ENCODE peak calls at places on chromosome 9, in five cellular contexts. One of them, this sample, is unnamed. For H3K4me1, the result is how much of the 10 kb centered on the place peaks cover.

GRCh38 chr9:127232833-127233549 is 31.6 kb upstream of the GARNL3 start:
- DNase-seq in heart right ventricle: no peak
- DNase-seq in tibial artery: no peak
- DNase-seq in stomach: no peak
- DNase-seq in CD4-positive, alpha-beta memory T cell: no peak
- DNase-seq in this sample: no peak

GRCh38 chr9:16575878-16576245 is 294.6 kb downstream of the BNC2 start:
- DNase-seq in heart right ventricle: no peak
- DNase-seq in tibial artery: no peak
- DNase-seq in stomach: no peak
- DNase-seq in CD4-positive, alpha-beta memory T cell: no peak
- DNase-seq in this sample: no peak

GRCh38 chr9:126261584-126262356 is 64.9 kb upstream of the MVB12B start:
- DNase-seq in heart right ventricle: no peak
- DNase-seq in tibial artery: no peak
- DNase-seq in stomach: no peak
- DNase-seq in CD4-positive, alpha-beta memory T cell: no peak
- DNase-seq in this sample: no peak

GRCh38 chr9:84736076-84736475 is 66.5 kb downstream of the NTRK2 start:
- DNase-seq in heart right ventricle: no peak
- DNase-seq in tibial artery: no peak
- DNase-seq in stomach: no peak
- DNase-seq in CD4-positive, alpha-beta memory T cell: no peak
- DNase-seq in this sample: no peak

GRCh38 chr9:83956288-83957028 is 23.6 kb downstream of the HNRNPK start:
- DNase-seq in heart right ventricle: peak
- DNase-seq in tibial artery: peak
- DNase-seq in stomach: peak
- DNase-seq in CD4-positive, alpha-beta memory T cell: peak
- DNase-seq in this sample: peak

GRCh38 chr9:101247297-101247696 is 137.5 kb downstream of the BAAT start:
- DNase-seq in heart right ventricle: no peak
- DNase-seq in tibial artery: no peak
- DNase-seq in stomach: no peak
- DNase-seq in CD4-positive, alpha-beta memory T cell: no peak
- DNase-seq in this sample: no peak

GRCh38 chr9:114016101-114016500 is 62.0 kb downstream of the AMBP start:
- DNase-seq in heart right ventricle: no peak
- DNase-seq in tibial artery: peak
- DNase-seq in stomach: peak
- DNase-seq in CD4-positive, alpha-beta memory T cell: no peak
- DNase-seq in this sample: no peak

GRCh38 chr9:114662081-114662989 is 4.7 kb upstream of the TEX53 start:
- DNase-seq in heart right ventricle: peak
- DNase-seq in tibial artery: no peak
- DNase-seq in stomach: peak
- DNase-seq in CD4-positive, alpha-beta memory T cell: peak
- DNase-seq in this sample: no peak

GRCh38 chr9:84615574-84615973 is 54.0 kb upstream of the NTRK2 start:
- DNase-seq in heart right ventricle: no peak
- DNase-seq in tibial artery: no peak
- DNase-seq in stomach: no peak
- DNase-seq in CD4-positive, alpha-beta memory T cell: no peak
- DNase-seq in this sample: no peak

GRCh38 chr9:112059980-112060348 is 115.1 kb downstream of the SUSD1 start:
- DNase-seq in heart right ventricle: no peak
- DNase-seq in tibial artery: no peak
- DNase-seq in stomach: no peak
- DNase-seq in CD4-positive, alpha-beta memory T cell: no peak
- DNase-seq in this sample: no peak

GRCh38 chr9:6413365-6414263 is 615 bp downstream of the UHRF2 start:
- DNase-seq in heart right ventricle: peak
- DNase-seq in tibial artery: peak
- DNase-seq in stomach: peak
- DNase-seq in CD4-positive, alpha-beta memory T cell: peak
- DNase-seq in this sample: no peak

GRCh38 chr9:15304620-15305019 is 2.4 kb downstream of the TTC39B start:
- DNase-seq in heart right ventricle: no peak
- DNase-seq in tibial artery: no peak
- DNase-seq in stomach: no peak
- DNase-seq in CD4-positive, alpha-beta memory T cell: no peak
- DNase-seq in this sample: no peak

GRCh38 chr9:9215050-9215449 is 1397.8 kb downstream of the PTPRD start:
- DNase-seq in heart right ventricle: no peak
- DNase-seq in tibial artery: no peak
- DNase-seq in stomach: no peak
- DNase-seq in CD4-positive, alpha-beta memory T cell: no peak
- DNase-seq in this sample: no peak

GRCh38 chr9:18366184-18366583 is 107.8 kb upstream of the ADAMTSL1 start:
- DNase-seq in heart right ventricle: no peak
- DNase-seq in tibial artery: no peak
- DNase-seq in stomach: no peak
- DNase-seq in CD4-positive, alpha-beta memory T cell: no peak
- DNase-seq in this sample: no peak

GRCh38 chr9:77915744-77916143 is 115.9 kb downstream of the GNAQ start:
- DNase-seq in heart right ventricle: no peak
- DNase-seq in tibial artery: no peak
- DNase-seq in stomach: no peak
- DNase-seq in CD4-positive, alpha-beta memory T cell: no peak
- DNase-seq in this sample: no peak

GRCh38 chr9:22107202-22107601 is 98.1 kb upstream of the CDKN2B start:
- DNase-seq in heart right ventricle: no peak
- DNase-seq in tibial artery: no peak
- DNase-seq in stomach: no peak
- DNase-seq in CD4-positive, alpha-beta memory T cell: no peak
- DNase-seq in this sample: no peak

GRCh38 chr9:83307051-83307724 is 231.0 kb downstream of the FRMD3 start:
- DNase-seq in heart right ventricle: no peak
- DNase-seq in tibial artery: no peak
- DNase-seq in stomach: no peak
- DNase-seq in CD4-positive, alpha-beta memory T cell: no peak
- DNase-seq in this sample: no peak

GRCh38 chr9:90961375-90961774 is 159.8 kb downstream of the SYK start:
- DNase-seq in heart right ventricle: no peak
- DNase-seq in tibial artery: peak
- DNase-seq in stomach: no peak
- DNase-seq in CD4-positive, alpha-beta memory T cell: no peak
- DNase-seq in this sample: no peak

GRCh38 chr9:21579209-21579608 is 97.1 kb upstream of the IFNE start:
- DNase-seq in heart right ventricle: no peak
- DNase-seq in tibial artery: no peak
- DNase-seq in stomach: no peak
- DNase-seq in CD4-positive, alpha-beta memory T cell: peak
- DNase-seq in this sample: no peak

GRCh38 chr9:84123648-84124406 is 143.2 kb downstream of the RMI1 start:
- DNase-seq in heart right ventricle: no peak
- DNase-seq in tibial artery: no peak
- DNase-seq in stomach: no peak
- DNase-seq in CD4-positive, alpha-beta memory T cell: no peak
- DNase-seq in this sample: no peak

GRCh38 chr9:8486095-8486494 is 686.5 kb upstream of the DMAC1 start:
- DNase-seq in heart right ventricle: peak
- DNase-seq in tibial artery: no peak
- DNase-seq in stomach: peak
- DNase-seq in CD4-positive, alpha-beta memory T cell: no peak
- DNase-seq in this sample: no peak

GRCh38 chr9:131593255-131593820 is 48.0 kb downstream of the PRRT1B start:
- DNase-seq in heart right ventricle: no peak
- DNase-seq in tibial artery: no peak
- DNase-seq in stomach: no peak
- DNase-seq in CD4-positive, alpha-beta memory T cell: no peak
- DNase-seq in this sample: no peak

GRCh38 chr9:20326516-20326915 is 295.8 kb downstream of the MLLT3 start:
- DNase-seq in heart right ventricle: no peak
- DNase-seq in tibial artery: no peak
- DNase-seq in stomach: no peak
- DNase-seq in CD4-positive, alpha-beta memory T cell: no peak
- DNase-seq in this sample: no peak

GRCh38 chr9:131839281-131840084 is 99.6 kb upstream of the RAPGEF1 start:
- DNase-seq in heart right ventricle: peak
- DNase-seq in tibial artery: no peak
- DNase-seq in stomach: no peak
- DNase-seq in CD4-positive, alpha-beta memory T cell: peak
- DNase-seq in this sample: no peak

GRCh38 chr9:107982735-107983134 is 493.2 kb upstream of the KLF4 start:
- DNase-seq in heart right ventricle: no peak
- DNase-seq in tibial artery: no peak
- DNase-seq in stomach: no peak
- DNase-seq in CD4-positive, alpha-beta memory T cell: no peak
- DNase-seq in this sample: no peak

GRCh38 chr9:114096041-114096511 is 3.0 kb downstream of the KIF12 start:
- DNase-seq in heart right ventricle: no peak
- DNase-seq in tibial artery: peak
- DNase-seq in stomach: no peak
- DNase-seq in CD4-positive, alpha-beta memory T cell: no peak
- DNase-seq in this sample: no peak

GRCh38 chr9:93164085-93164484 is 19.9 kb upstream of the WNK2 start:
- DNase-seq in heart right ventricle: no peak
- DNase-seq in tibial artery: no peak
- DNase-seq in stomach: no peak
- DNase-seq in CD4-positive, alpha-beta memory T cell: no peak
- DNase-seq in this sample: no peak

GRCh38 chr9:92725726-92726125 is 38.9 kb downstream of the BICD2 start:
- DNase-seq in heart right ventricle: no peak
- DNase-seq in tibial artery: no peak
- DNase-seq in stomach: peak
- DNase-seq in CD4-positive, alpha-beta memory T cell: no peak
- DNase-seq in this sample: peak

GRCh38 chr9:107732781-107733529 is 243.4 kb upstream of the KLF4 start:
- DNase-seq in heart right ventricle: peak
- DNase-seq in tibial artery: peak
- DNase-seq in stomach: peak
- DNase-seq in CD4-positive, alpha-beta memory T cell: no peak
- DNase-seq in this sample: peak

GRCh38 chr9:94464790-94465189 is 90.1 kb upstream of the PCAT7 start:
- DNase-seq in heart right ventricle: no peak
- DNase-seq in tibial artery: no peak
- DNase-seq in stomach: no peak
- DNase-seq in CD4-positive, alpha-beta memory T cell: no peak
- DNase-seq in this sample: no peak

GRCh38 chr9:124133752-124134151 is 122.2 kb downstream of the LHX2 start:
- DNase-seq in heart right ventricle: peak
- DNase-seq in tibial artery: peak
- DNase-seq in stomach: peak
- DNase-seq in CD4-positive, alpha-beta memory T cell: no peak
- DNase-seq in this sample: no peak

GRCh38 chr9:128056887-128057723 is 10.0 kb downstream of the NAIF1 start:
- DNase-seq in heart right ventricle: no peak
- DNase-seq in tibial artery: no peak
- DNase-seq in stomach: peak
- DNase-seq in CD4-positive, alpha-beta memory T cell: no peak
- DNase-seq in this sample: no peak

GRCh38 chr9:7115606-7116005 is 357.8 kb downstream of the KDM4C start:
- DNase-seq in heart right ventricle: no peak
- DNase-seq in tibial artery: no peak
- DNase-seq in stomach: no peak
- DNase-seq in CD4-positive, alpha-beta memory T cell: no peak
- DNase-seq in this sample: no peak

GRCh38 chr9:134383148-134383547 is 56.9 kb downstream of the RXRA start:
- DNase-seq in heart right ventricle: no peak
- DNase-seq in tibial artery: no peak
- DNase-seq in stomach: no peak
- DNase-seq in CD4-positive, alpha-beta memory T cell: no peak
- DNase-seq in this sample: no peak

GRCh38 chr9:134381671-134382505 is 55.6 kb downstream of the RXRA start:
- DNase-seq in heart right ventricle: peak
- DNase-seq in tibial artery: no peak
- DNase-seq in stomach: no peak
- DNase-seq in CD4-positive, alpha-beta memory T cell: peak
- DNase-seq in this sample: no peak

GRCh38 chr9:134382733-134383132 is 56.5 kb downstream of the RXRA start:
- DNase-seq in heart right ventricle: no peak
- DNase-seq in tibial artery: no peak
- DNase-seq in stomach: no peak
- DNase-seq in CD4-positive, alpha-beta memory T cell: no peak
- DNase-seq in this sample: no peak

GRCh38 chr9:134379774-134380431 is 53.6 kb downstream of the RXRA start:
- DNase-seq in heart right ventricle: no peak
- DNase-seq in tibial artery: no peak
- DNase-seq in stomach: no peak
- DNase-seq in CD4-positive, alpha-beta memory T cell: no peak
- DNase-seq in this sample: no peak

GRCh38 chr9:134381262-134381661 is 55.0 kb downstream of the RXRA start:
- DNase-seq in heart right ventricle: no peak
- DNase-seq in tibial artery: no peak
- DNase-seq in stomach: no peak
- DNase-seq in CD4-positive, alpha-beta memory T cell: no peak
- DNase-seq in this sample: no peak
- H3K4me1 ChIP-seq in heart right ventricle: half or more
- H3K4me1 ChIP-seq in tibial artery: half or more
- H3K4me1 ChIP-seq in stomach: half or more
- H3K4me1 ChIP-seq in CD4-positive, alpha-beta memory T cell: under half
- H3K4me1 ChIP-seq in this sample: half or more

DNA sequence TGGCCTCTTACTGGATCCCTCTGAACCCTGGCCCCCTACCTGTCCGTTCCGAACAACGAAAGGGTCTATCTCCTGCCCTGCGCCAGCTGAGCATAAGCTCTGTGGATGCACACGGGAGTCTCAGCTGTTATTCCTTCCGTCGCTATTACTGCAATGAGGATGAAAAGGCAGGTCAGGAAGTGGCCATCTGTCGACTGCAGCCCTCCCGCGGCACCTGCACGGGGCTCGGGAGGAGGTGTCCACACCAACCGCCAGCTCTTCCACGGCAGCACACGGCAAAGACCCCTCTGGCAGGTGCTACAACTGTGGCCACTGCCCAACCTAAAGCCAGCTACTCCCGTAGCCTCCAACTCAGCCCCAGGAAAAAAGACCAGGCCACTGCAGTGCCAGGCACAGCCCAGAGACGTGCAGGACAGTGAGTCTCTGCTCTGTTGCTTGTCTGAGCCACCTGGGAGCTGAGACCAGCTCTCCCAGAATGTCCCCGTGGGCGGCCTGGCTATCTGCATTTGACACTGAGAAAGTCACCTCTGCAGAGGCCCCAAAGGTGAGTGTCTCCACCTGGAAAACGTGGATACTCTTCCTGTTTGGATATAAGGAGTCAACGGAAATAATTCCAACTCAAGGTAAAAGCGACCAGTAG is 19.1 kb downstream of the CAMSAP1 start:
- DNase-seq in heart right ventricle: no peak
- DNase-seq in tibial artery: no peak
- DNase-seq in stomach: peak
- DNase-seq in CD4-positive, alpha-beta memory T cell: no peak
- DNase-seq in this sample: no peak
- H3K27ac ChIP-seq in heart right ventricle: peak
- H3K27ac ChIP-seq in tibial artery: no peak
- H3K27ac ChIP-seq in stomach: no peak
- H3K27ac ChIP-seq in CD4-positive, alpha-beta memory T cell: peak
- H3K27ac ChIP-seq in this sample: no peak

GRCh38 chr9:89526667-89527066 is 28.8 kb upstream of the SEMA4D start:
- DNase-seq in heart right ventricle: no peak
- DNase-seq in tibial artery: no peak
- DNase-seq in stomach: no peak
- DNase-seq in CD4-positive, alpha-beta memory T cell: no peak
- DNase-seq in this sample: no peak
- H3K4me1 ChIP-seq in heart right ventricle: under half
- H3K4me1 ChIP-seq in tibial artery: under half
- H3K4me1 ChIP-seq in stomach: half or more
- H3K4me1 ChIP-seq in CD4-positive, alpha-beta memory T cell: half or more
- H3K4me1 ChIP-seq in this sample: under half

GRCh38 chr9:137302176-137303030 is at the start of gene NRARP:
- DNase-seq in heart right ventricle: peak
- DNase-seq in tibial artery: peak
- DNase-seq in stomach: peak
- DNase-seq in CD4-positive, alpha-beta memory T cell: peak
- DNase-seq in this sample: peak
- H3K27ac ChIP-seq in heart right ventricle: peak
- H3K27ac ChIP-seq in tibial artery: peak
- H3K27ac ChIP-seq in stomach: peak
- H3K27ac ChIP-seq in CD4-positive, alpha-beta memory T cell: peak
- H3K27ac ChIP-seq in this sample: peak

This sample was measured in right atrium auricular region.